ENCODE peak calls at places on chromosome 16, in five cellular contexts. A, S, V, X and Y are unnamed samples.

GRCh38 chr16:19831678-19832077 is 53.0 kb downstream of the GPRC5B start:
- DNase-seq in A (no peak), S (no peak), V (no peak), X (no peak), Y (no peak)

GRCh38 chr16:1414532-1415265 is at the start of gene UNKL:
- DNase-seq in A (peak), S (peak), V (peak), X (peak), Y (peak)

GRCh38 chr16:13702614-13703013 is 217.3 kb upstream of the ERCC4 start:
- DNase-seq in A (no peak), S (no peak), V (no peak), X (no peak), Y (no peak)

GRCh38 chr16:68504066-68504465 is 35.0 kb upstream of the ZFP90 start:
- DNase-seq in A (no peak), S (no peak), V (no peak), X (no peak), Y (no peak)

GRCh38 chr16:88382491-88383400 is at the start of gene ZNF469:
- DNase-seq in A (no peak), S (no peak), V (no peak), X (peak), Y (no peak)

GRCh38 chr16:57585051-57585687 is 42.7 kb downstream of the ADGRG5 start:
- DNase-seq in A (no peak), S (no peak), V (no peak), X (no peak), Y (no peak)

GRCh38 chr16:50960517-50961202 is 190.4 kb downstream of the SALL1 start:
- DNase-seq in A (no peak), S (no peak), V (no peak), X (no peak), Y (no peak)

GRCh38 chr16:50548659-50549560 is 714 bp downstream of the NKD1 start:
- DNase-seq in A (peak), S (no peak), V (peak), X (peak), Y (peak)

GRCh38 chr16:48963901-48964615 is 317.6 kb downstream of the CBLN1 start:
- DNase-seq in A (no peak), S (no peak), V (no peak), X (no peak), Y (peak)

GRCh38 chr16:79628501-79628975 is 28.0 kb upstream of the MAF start:
- DNase-seq in A (peak), S (no peak), V (no peak), X (no peak), Y (no peak)

GRCh38 chr16:1028524-1029258 is 43.9 kb upstream of the SSTR5 start:
- DNase-seq in A (no peak), S (no peak), V (no peak), X (no peak), Y (no peak)

GRCh38 chr16:62105244-62105643 is 69.0 kb upstream of the CDH8 start:
- DNase-seq in A (no peak), S (no peak), V (no peak), X (no peak), Y (no peak)

GRCh38 chr16:15434425-15435215 is at the start of gene BMERB1:
- DNase-seq in A (peak), S (peak), V (peak), X (peak), Y (no peak)

GRCh38 chr16:4537376-4538066 is 1.1 kb downstream of the CDIP1 start:
- DNase-seq in A (no peak), S (no peak), V (peak), X (peak), Y (no peak)

GRCh38 chr16:17275076-17275732 is 195.6 kb downstream of the XYLT1 start:
- DNase-seq in A (no peak), S (no peak), V (peak), X (no peak), Y (peak)

GRCh38 chr16:50683689-50684374 is 2.7 kb upstream of the SNX20 start:
- DNase-seq in A (peak), S (no peak), V (no peak), X (no peak), Y (no peak)

GRCh38 chr16:75070055-75070841 is 46.3 kb downstream of the LDHD start:
- DNase-seq in A (no peak), S (no peak), V (peak), X (peak), Y (no peak)

GRCh38 chr16:57600048-57600835 is 28.2 kb upstream of the ADGRG1 start:
- DNase-seq in A (peak), S (no peak), V (peak), X (no peak), Y (peak)

GRCh38 chr16:26078971-26079370 is 387.2 kb downstream of the HS3ST4 start:
- DNase-seq in A (no peak), S (no peak), V (no peak), X (no peak), Y (no peak)

GRCh38 chr16:8200839-8201238 is 389.5 kb downstream of the TMEM114 start:
- DNase-seq in A (no peak), S (no peak), V (no peak), X (no peak), Y (no peak)

GRCh38 chr16:59192551-59193199 is 458.6 kb upstream of the GOT2 start:
- DNase-seq in A (peak), S (no peak), V (peak), X (no peak), Y (peak)

GRCh38 chr16:86653289-86654006 is 75.1 kb downstream of the FOXL1 start:
- DNase-seq in A (no peak), S (no peak), V (no peak), X (no peak), Y (no peak)

GRCh38 chr16:48531011-48531962 is 78.7 kb downstream of the N4BP1 start:
- DNase-seq in A (no peak), S (no peak), V (no peak), X (no peak), Y (no peak)

GRCh38 chr16:31460582-31461002 is 1.3 kb downstream of the ARMC5 start:
- DNase-seq in A (no peak), S (no peak), V (no peak), X (no peak), Y (no peak)

GRCh38 chr16:67856927-67857546 is 9.5 kb upstream of the CENPT start:
- DNase-seq in A (no peak), S (no peak), V (no peak), X (no peak), Y (no peak)

GRCh38 chr16:72409428-72409827 is 237.5 kb upstream of the PMFBP1 start:
- DNase-seq in A (no peak), S (no peak), V (no peak), X (no peak), Y (no peak)

GRCh38 chr16:72938426-72939164 is 109.3 kb downstream of the ZFHX3 start:
- DNase-seq in A (no peak), S (no peak), V (peak), X (peak), Y (no peak)

GRCh38 chr16:77885596-77886295 is 97.4 kb downstream of the VAT1L start:
- DNase-seq in A (no peak), S (no peak), V (no peak), X (no peak), Y (no peak)

GRCh38 chr16:27408602-27409031 is 6.6 kb downstream of the IL21R start:
- DNase-seq in A (no peak), S (no peak), V (no peak), X (no peak), Y (no peak)

GRCh38 chr16:89370081-89370511 is 120.3 kb downstream of the ANKRD11 start:
- DNase-seq in A (no peak), S (no peak), V (no peak), X (no peak), Y (no peak)

GRCh38 chr16:35575432-35575821 is 2116.0 kb downstream of the TP53TG3F start:
- DNase-seq in A (no peak), S (no peak), V (no peak), X (no peak), Y (no peak)

GRCh38 chr16:57994778-57995177 is 5.7 kb downstream of the ZNF319 start:
- DNase-seq in A (no peak), S (peak), V (peak), X (no peak), Y (peak)

GRCh38 chr16:4280625-4281024 is 7.8 kb upstream of the TFAP4 start:
- DNase-seq in A (no peak), S (no peak), V (no peak), X (no peak), Y (no peak)

GRCh38 chr16:30132591-30132990 is 9.6 kb upstream of the MAPK3 start:
- DNase-seq in A (no peak), S (no peak), V (no peak), X (no peak), Y (no peak)

GRCh38 chr16:90019201-90019542 is at the start of gene DBNDD1:
- DNase-seq in A (no peak), S (no peak), V (no peak), X (no peak), Y (peak)

GRCh38 chr16:4266372-4266771 is 6.5 kb downstream of the TFAP4 start:
- DNase-seq in A (no peak), S (no peak), V (no peak), X (no peak), Y (peak)

GRCh38 chr16:89335803-89336485 is 118.4 kb downstream of the ZNF778 start:
- DNase-seq in A (no peak), S (no peak), V (no peak), X (peak), Y (no peak)